ENCODE peak calls at places on chromosomes 13 and 19, in nine cellular contexts. Y is IMR-90, A is fibroblast of mammary gland, R is mesothelial cell of epicardium, D is psoas muscle, H is heart right ventricle, Z is cardiac muscle cell, L is body of pancreas, Q is GM13977. G is an unnamed sample.

GRCh38 chr13:111881700-111882099 is 185.2 kb upstream of the SOX1 start:
- DNase-seq in H (no peak), Z (no peak), Q (no peak), L (no peak), Y (no peak), A (no peak), R (no peak), D (no peak), G (no peak)

GRCh38 chr19:48842744-48843162 is 6.5 kb upstream of the HSD17B14 start:
- DNase-seq in Q (peak), L (peak), A (peak), H (no peak), Y (peak), Z (peak), D (no peak), R (peak), G (peak)

GRCh38 chr13:62092536-62092935 is 676.9 kb upstream of the PCDH20 start:
- DNase-seq in Z (no peak), H (no peak), Q (no peak), L (no peak), A (no peak), Y (no peak), R (no peak), D (no peak), G (no peak)

GRCh38 chr19:58518261-58519086 is 1.1 kb downstream of the ZBTB45 start:
- DNase-seq in H (no peak), A (no peak), L (no peak), Q (no peak), R (no peak), Z (no peak), D (no peak), Y (no peak), G (no peak)

GRCh38 chr19:47272448-47273312 is 2.0 kb upstream of the INAFM1 start:
- DNase-seq in Y (no peak), A (peak), Q (no peak), H (no peak), R (no peak), Z (no peak), D (no peak), L (peak), G (peak)

GRCh38 chr13:100388923-100389322 is 199.7 kb downstream of the GGACT start:
- DNase-seq in H (no peak), Z (no peak), L (no peak), R (no peak), D (no peak), Q (no peak), A (no peak), Y (no peak), G (no peak)

GRCh38 chr13:74067818-74068217 is 66.4 kb downstream of the KLF12 start:
- DNase-seq in A (peak), Z (no peak), D (no peak), L (no peak), Q (no peak), R (no peak), H (no peak), Y (peak), G (no peak)

GRCh38 chr13:39016789-39017188 is 21.1 kb downstream of the PROSER1 start:
- DNase-seq in D (no peak), Q (peak), Z (peak), A (peak), L (no peak), H (no peak), R (no peak), Y (peak), G (peak)

GRCh38 chr19:16849168-16849567 is 20.0 kb downstream of the SIN3B start:
- DNase-seq in Q (no peak), L (no peak), Y (peak), D (no peak), H (no peak), Z (no peak), R (no peak), A (peak), G (no peak)

GRCh38 chr13:24502567-24503375 is 9.8 kb downstream of the PARP4 start:
- DNase-seq in R (no peak), H (peak), Q (no peak), A (peak), D (no peak), L (no peak), Y (peak), Z (no peak), G (no peak)

GRCh38 chr13:40060318-40061007 is 405.0 kb downstream of the COG6 start:
- DNase-seq in D (peak), A (peak), Q (peak), Z (no peak), Y (no peak), L (peak), H (peak), R (no peak), G (peak)

GRCh38 chr19:46487802-46488445 is 7.7 kb downstream of the PNMA8B start:
- DNase-seq in Y (peak), H (peak), A (peak), L (peak), Q (peak), Z (peak), R (peak), D (peak), G (peak)

GRCh38 chr13:33870046-33870668 is 52.2 kb downstream of the RFC3 start:
- DNase-seq in A (no peak), Q (no peak), H (no peak), D (no peak), Y (no peak), L (peak), Z (no peak), R (no peak), G (no peak)

GRCh38 chr13:46647514-46648065 is 94.6 kb downstream of the LRCH1 start:
- DNase-seq in Q (no peak), L (no peak), A (no peak), D (no peak), Z (no peak), Y (no peak), R (no peak), H (no peak), G (no peak)

GRCh38 chr13:46642254-46642653 is 89.3 kb downstream of the LRCH1 start:
- DNase-seq in A (no peak), R (no peak), H (no peak), Q (no peak), D (no peak), Z (no peak), Y (no peak), L (no peak), G (no peak)

GRCh38 chr13:46643165-46643777 is 90.3 kb downstream of the LRCH1 start:
- DNase-seq in Q (no peak), L (no peak), R (no peak), A (no peak), Z (peak), D (no peak), Y (no peak), H (no peak), G (no peak)

DNA sequence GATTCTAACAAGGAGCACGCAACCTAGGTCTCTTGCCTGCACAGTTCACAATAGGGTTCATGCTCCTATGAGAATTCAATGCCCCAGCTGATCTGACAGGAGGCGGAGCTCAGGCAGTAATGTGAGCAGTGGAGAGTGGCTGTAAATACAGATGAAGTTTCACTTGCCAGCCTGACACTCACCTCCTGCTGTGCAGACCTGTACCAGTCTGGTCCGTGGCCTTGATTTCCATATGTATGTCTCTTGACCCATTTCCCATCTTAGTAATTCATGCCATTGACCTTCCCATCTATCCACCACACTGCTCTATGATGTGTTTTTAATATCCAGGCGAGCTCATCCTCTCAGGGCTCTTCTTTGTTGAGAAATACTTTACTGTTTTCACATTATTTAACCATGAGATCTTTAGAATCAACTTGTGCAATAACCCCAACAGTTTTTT is 95.2 kb downstream of the LRCH1 start:
- DNase-seq in Z (peak), A (peak), Y (peak), Q (no peak), H (no peak), R (no peak), L (peak), D (no peak), G (no peak)
- TF ChIP-seq CTCF in Z (no peak), A (no peak), Y (no peak), Q (no peak), H (no peak), R (no peak), L (no peak), D (no peak), G (no peak)

GRCh38 chr19:4455742-4456565 is 1.6 kb downstream of the UBXN6 start:
- DNase-seq in Z (peak), Q (no peak), Y (peak), R (peak), L (peak), H (peak), D (peak), A (peak), G (no peak)
- TF ChIP-seq CTCF in Z (no peak), Q (no peak), Y (peak), R (no peak), L (no peak), H (no peak), D (no peak), A (peak), G (no peak)

DNA sequence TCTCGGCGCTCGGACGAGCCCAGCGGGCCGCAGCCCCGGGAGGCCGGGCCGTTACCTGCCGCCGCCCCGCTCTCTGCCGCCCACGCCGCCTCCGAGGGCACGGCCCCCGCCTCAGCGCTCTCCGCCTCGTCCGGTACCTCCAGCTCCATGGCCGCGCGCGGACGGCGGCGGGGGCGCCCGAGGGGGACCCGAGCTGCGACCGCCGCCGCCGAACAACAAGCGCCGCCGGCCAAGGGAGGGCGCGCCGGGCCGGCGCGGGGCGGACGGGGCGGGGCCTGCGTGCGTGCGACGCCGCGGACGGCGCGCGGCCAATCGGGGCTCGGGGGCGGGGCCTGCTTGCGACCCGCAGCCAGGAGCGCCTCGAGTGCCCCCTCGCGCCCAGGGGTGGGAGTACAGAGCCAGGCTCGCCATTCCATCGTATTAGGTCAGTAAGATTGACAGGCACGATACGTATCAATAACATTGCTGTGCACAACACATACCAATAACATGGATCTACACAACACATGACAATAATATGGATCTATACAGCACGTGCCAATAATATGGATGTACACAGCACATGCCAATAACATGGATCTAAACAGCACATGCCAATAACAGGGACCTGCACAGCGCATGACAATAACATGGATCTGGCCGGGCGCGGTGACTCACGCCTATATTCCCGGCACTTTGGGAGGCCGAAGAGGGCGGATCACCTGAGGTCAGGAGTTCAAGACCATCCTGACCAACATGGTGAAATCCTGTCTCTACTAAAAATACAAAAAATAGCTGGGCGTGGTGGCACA is at the start of gene PIP5K1C:
- DNase-seq in L (peak), Z (peak), Q (peak), R (peak), A (peak), Y (peak), H (peak), D (peak), G (peak)
- TF ChIP-seq CTCF in L (peak), Z (peak), Q (peak), R (peak), A (peak), Y (peak), H (peak), D (peak), G (peak)

GRCh38 chr19:35596366-35596999 is 10.5 kb downstream of the PMIS2 start:
- DNase-seq in Z (no peak), A (peak), R (no peak), D (no peak), H (no peak), Y (no peak), Q (peak), L (no peak), G (peak)

GRCh38 chr19:35587326-35587725 is 1.4 kb downstream of the PMIS2 start:
- DNase-seq in L (no peak), Q (no peak), H (no peak), Y (no peak), D (no peak), Z (no peak), R (no peak), A (no peak), G (no peak)

GRCh38 chr19:35590875-35591274 is 4.9 kb downstream of the PMIS2 start:
- DNase-seq in D (no peak), A (no peak), Q (no peak), Z (no peak), Y (no peak), H (no peak), L (no peak), R (no peak), G (no peak)

GRCh38 chr19:35595928-35596327 is 10.0 kb downstream of the PMIS2 start:
- DNase-seq in R (no peak), D (no peak), Z (no peak), Q (no peak), H (no peak), L (no peak), Y (no peak), A (no peak), G (no peak)

GRCh38 chr19:35592226-35592625 is 6.3 kb downstream of the PMIS2 start:
- DNase-seq in Z (peak), H (no peak), Y (peak), Q (peak), A (peak), R (no peak), L (peak), D (no peak), G (peak)
- TF ChIP-seq CTCF in Z (peak), H (peak), Y (peak), Q (peak), A (peak), R (peak), L (peak), D (peak), G (peak)

DNA sequence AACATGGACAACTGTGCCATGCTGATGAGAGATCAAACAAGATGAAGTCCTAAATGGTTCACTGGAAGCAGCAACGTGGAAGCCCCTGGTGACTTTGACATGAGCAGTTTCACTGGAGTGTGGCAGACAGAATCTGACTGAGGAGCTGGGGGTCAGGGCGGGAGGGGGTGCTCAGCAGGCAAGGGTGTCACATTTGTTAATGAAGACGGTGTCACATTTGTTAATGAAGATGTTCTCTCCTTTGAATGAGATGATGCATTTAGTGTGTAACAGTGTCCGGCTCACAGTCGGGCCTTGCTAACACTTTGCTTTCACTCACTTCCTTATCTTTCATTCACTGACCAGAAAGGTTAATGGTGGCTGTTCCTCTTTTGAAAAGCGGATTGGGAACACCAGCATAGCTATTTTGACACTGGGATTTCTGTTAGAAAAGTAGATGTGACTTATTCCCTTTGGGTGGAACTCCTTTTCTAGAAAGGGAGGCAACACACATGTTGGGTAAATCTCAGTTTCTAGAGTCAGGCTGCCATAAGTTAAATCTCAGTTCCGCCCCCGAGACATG is 693.7 kb downstream of the UQCRFS1 start:
- DNase-seq in Z (no peak), Y (no peak), Q (no peak), R (no peak), A (no peak), L (no peak), H (no peak), D (no peak), G (no peak)
- TF ChIP-seq CTCF in Z (no peak), Y (no peak), Q (no peak), R (no peak), A (no peak), L (no peak), H (no peak), D (no peak), G (no peak)

GRCh38 chr19:39370735-39371134 is 20.2 kb downstream of the PAF1 start:
- DNase-seq in Y (no peak), R (no peak), A (no peak), L (no peak), H (no peak), Z (no peak), D (no peak), Q (no peak), G (no peak)

GRCh38 chr19:39372941-39373340 is 18.0 kb downstream of the PAF1 start:
- DNase-seq in Y (peak), R (no peak), D (no peak), H (no peak), Z (no peak), Q (no peak), L (no peak), A (peak), G (no peak)

GRCh38 chr19:39369200-39369599 is 21.7 kb downstream of the PAF1 start:
- DNase-seq in H (no peak), Q (no peak), D (no peak), A (no peak), Y (no peak), L (no peak), Z (no peak), R (no peak), G (no peak)

GRCh38 chr19:39375929-39376328 is 15.0 kb downstream of the PAF1 start:
- DNase-seq in D (no peak), Q (no peak), A (no peak), R (no peak), Y (no peak), Z (no peak), H (no peak), L (no peak), G (no peak)

GRCh38 chr19:39372047-39372802 is 18.7 kb downstream of the PAF1 start:
- DNase-seq in Y (peak), Z (no peak), D (peak), A (peak), Q (no peak), L (peak), R (no peak), H (peak), G (no peak)
- TF ChIP-seq CTCF in Y (no peak), Z (no peak), D (no peak), A (no peak), Q (no peak), L (no peak), R (no peak), H (no peak), G (no peak)

GRCh38 chr13:49248433-49249002 is 793 bp downstream of the CDADC1 start:
- DNase-seq in D (no peak), H (no peak), L (no peak), Z (no peak), R (peak), Q (no peak), A (peak), Y (peak), G (peak)
- TF ChIP-seq CTCF in D (no peak), H (no peak), L (no peak), Z (peak), R (no peak), Q (no peak), A (peak), Y (peak), G (no peak)

GRCh38 chr19:18074192-18074591 is 12.5 kb downstream of the IL12RB1 start:
- DNase-seq in R (no peak), L (no peak), Y (no peak), Z (no peak), Q (no peak), H (no peak), A (no peak), D (no peak), G (no peak)
- TF ChIP-seq CTCF in R (no peak), L (no peak), Y (no peak), Z (no peak), Q (no peak), H (no peak), A (no peak), D (no peak), G (no peak)

G was measured in GM13976.